ENCODE peak calls at places on chromosome 21, in five cellular contexts. C is IMR-90, M is OCI-LY7, A is fibroblast of pulmonary artery, G is uterus. J is an unnamed sample.

GRCh38 chr21:45004481-45005263 is 64.8 kb downstream of the SLX9 start:
- DNase-seq in C (peak; percentile 32), M (no peak), A (no peak), G (peak; percentile 13), J (no peak)

GRCh38 chr21:25639922-25640670 is 1.0 kb downstream of the JAM2 start:
- DNase-seq in C (no peak), M (peak; percentile 0), A (no peak), G (peak; percentile 38), J (peak; percentile 58)

GRCh38 chr21:22881131-22881530 is 1882.9 kb downstream of the NCAM2 start:
- DNase-seq in C (no peak), M (no peak), A (no peak), G (no peak), J (no peak)

GRCh38 chr21:26849428-26850115 is 4.4 kb upstream of the ADAMTS1 start:
- DNase-seq in C (peak; percentile 80), M (peak; percentile 61), A (peak; percentile 83), G (no peak), J (no peak)

GRCh38 chr21:29056005-29056404 is 17.4 kb downstream of the CCT8 start:
- DNase-seq in C (peak; percentile 20), M (no peak), A (no peak), G (no peak), J (no peak)

GRCh38 chr21:36759348-36760083 is 60.6 kb downstream of the SIM2 start:
- DNase-seq in C (no peak), M (no peak), A (no peak), G (no peak), J (no peak)

GRCh38 chr21:36125513-36126121 is 9.3 kb upstream of the CBR3 start:
- DNase-seq in C (peak; percentile 70), M (peak; percentile 63), A (peak; percentile 74), G (no peak), J (peak; percentile 53)

GRCh38 chr21:19011448-19011847 is 607.9 kb upstream of the TMPRSS15 start:
- DNase-seq in C (no peak), M (no peak), A (no peak), G (no peak), J (no peak)

GRCh38 chr21:28473530-28474225 is 519.0 kb downstream of the LTN1 start:
- DNase-seq in C (peak; percentile 61), M (no peak), A (peak; percentile 35), G (no peak), J (no peak)

GRCh38 chr21:32378956-32379355 is 13.9 kb downstream of the URB1 start:
- DNase-seq in C (no peak), M (no peak), A (no peak), G (no peak), J (no peak)

GRCh38 chr21:45723049-45723958 is 79.8 kb downstream of the PCBP3 start:
- DNase-seq in C (no peak), M (no peak), A (no peak), G (no peak), J (peak; percentile 36)

GRCh38 chr21:28392436-28392835 is 600.2 kb downstream of the LTN1 start:
- DNase-seq in C (peak; percentile 13), M (no peak), A (no peak), G (no peak), J (no peak)

GRCh38 chr21:21101911-21102310 is 103.7 kb downstream of the NCAM2 start:
- DNase-seq in C (peak; percentile 85), M (no peak), A (peak; percentile 52), G (no peak), J (no peak)

DNA sequence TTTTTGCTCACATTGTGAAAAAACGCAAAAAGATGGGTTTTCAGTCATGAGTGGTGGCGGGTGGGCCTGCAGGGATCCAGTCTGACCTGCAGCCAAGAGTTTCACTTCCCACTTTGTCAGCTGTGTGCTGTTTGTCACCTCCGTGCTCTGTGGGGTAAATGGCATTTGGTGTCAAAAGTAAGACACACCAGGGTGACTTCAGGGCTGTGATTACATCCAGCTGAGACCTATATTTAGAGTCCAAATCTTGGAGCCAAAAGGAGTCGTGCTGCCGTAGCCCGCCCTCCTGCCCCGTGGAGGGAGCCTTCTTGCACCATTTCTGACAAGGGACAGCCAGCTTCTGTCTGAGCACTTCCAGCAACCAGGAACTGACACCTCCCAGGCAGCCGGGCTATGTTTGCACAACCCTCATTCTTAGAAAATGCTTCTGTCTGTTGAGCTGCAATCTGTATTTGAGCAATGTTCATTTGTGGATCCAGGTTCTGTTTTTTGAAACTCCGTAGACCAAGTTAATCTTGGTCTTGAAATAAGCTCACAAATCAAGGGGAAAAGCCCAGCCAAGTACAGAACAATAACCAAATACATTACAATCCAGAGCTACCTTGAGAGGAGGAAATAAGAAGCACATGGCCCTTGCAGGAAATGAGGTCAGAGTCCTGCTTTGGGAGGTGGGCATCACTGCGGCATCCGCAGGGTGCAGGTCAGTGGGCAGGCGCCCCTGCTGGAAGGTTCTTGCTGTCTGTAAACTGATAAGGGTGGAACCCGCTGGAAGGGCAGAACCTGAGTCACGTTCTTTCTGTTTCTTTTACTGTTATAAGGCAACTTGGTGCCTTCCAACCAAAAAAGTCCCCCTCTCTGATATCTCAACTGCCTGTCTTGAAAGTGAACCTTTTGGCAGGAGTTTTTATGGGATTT is 14.4 kb downstream of the ABCG1 start:
- DNase-seq in C (peak; percentile 20), M (peak; percentile 97), A (peak; percentile 88), G (peak; percentile 70), J (peak; percentile 73)
- TF ChIP-seq CTCF in C (peak; percentile 1), M (peak; percentile 64), A (peak; percentile 39), G (peak; percentile 28), J (peak; percentile 5)

GRCh38 chr21:38171723-38172344 is 85.0 kb upstream of the KCNJ15 start:
- DNase-seq in C (peak; percentile 45), M (no peak), A (peak; percentile 41), G (no peak), J (no peak)
- TF ChIP-seq CTCF in C (peak; percentile 11), M (no peak), A (no peak), G (no peak), J (no peak)

GRCh38 chr21:31261759-31262158 is 82.3 kb downstream of the TIAM1 start:
- DNase-seq in C (no peak), M (no peak), A (no peak), G (no peak), J (no peak)
- TF ChIP-seq CTCF in C (no peak), M (no peak), A (no peak), G (no peak), J (no peak)

DNA sequence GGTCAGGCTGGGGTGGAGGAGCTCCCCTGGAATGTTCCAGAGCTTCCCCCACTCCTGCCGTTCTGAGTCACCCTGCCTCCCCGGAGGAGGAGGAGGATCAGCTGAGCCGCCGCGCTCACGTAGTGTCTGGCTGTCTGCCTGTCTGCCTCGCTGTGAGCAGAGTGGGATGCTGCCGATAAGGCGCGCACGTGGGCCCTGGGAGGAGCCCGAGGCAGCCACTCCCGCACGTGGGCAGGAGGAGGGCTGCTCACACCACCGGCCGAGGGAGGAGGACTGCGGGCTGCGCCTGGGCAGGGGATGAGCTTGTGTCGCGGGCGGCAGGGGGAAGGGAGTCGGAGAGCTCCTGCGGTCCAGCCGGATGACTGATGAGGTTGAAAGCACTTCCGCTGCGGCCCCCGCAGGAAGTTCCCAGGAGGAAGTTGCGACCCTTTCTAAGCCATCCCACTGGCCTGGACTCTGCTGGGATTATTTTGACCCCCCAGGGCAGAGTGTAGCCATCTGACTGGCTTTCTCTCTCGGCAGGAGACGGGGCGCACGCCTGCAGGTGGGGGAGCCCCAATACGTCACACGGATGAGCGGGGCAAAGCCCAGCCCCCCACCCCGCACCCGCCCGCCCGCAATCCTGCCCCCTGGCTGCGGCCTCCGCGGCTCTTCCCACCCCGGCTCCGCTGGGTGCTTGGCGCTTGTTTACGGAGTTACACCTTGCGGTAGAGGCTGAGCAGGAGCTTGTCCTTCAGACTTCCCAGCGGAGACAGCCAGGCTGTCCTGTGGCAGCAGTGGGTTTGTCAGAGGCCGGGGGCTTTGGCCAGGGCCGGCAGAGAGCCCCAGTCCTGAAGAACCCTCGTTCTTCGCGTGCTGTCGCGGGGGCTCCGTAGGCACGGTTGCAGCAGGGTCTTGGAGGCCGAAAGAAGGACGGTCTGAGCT is 9.8 kb downstream of the PDXK start:
- DNase-seq in C (peak; percentile 98), M (peak; percentile 50), A (peak; percentile 99), G (peak; percentile 99), J (peak; percentile 90)
- TF ChIP-seq CTCF in C (peak; percentile 22), M (peak; percentile 14), A (no peak), G (no peak), J (peak; percentile 17)

DNA sequence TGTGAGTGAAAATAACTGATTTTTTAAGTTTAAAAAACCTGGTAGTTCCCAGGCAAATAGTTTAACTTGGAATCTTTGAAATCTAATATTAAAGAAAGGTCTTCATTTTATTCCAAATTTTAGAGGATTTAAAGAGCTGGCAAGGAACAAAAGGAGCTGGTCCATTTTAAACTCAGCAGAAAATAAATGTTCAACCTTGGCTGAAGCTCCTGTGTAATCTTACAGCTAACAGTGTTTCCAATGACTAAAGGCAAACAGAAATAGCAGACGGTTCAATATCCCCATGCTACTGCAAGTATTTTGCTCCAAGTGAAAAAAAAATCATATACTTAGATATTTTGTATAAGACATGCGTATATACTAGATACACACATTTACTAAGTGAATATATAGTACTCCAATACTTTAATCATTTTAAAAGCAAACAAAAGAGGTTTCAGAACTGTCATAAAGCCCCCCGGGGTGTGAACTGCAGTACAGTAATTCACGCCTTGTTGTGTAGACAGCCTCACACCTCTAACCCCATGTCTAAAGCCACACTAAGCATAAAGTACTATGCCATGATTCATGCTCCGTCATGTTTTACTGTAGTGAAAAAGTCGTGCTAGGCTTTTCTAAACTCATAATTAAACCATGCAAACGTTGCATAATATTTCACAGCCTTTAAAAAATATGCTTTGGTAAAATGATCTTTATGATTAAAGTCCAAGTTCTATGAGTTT is 132.2 kb downstream of the CLIC6 start:
- DNase-seq in C (peak; percentile 46), M (no peak), A (no peak), G (no peak), J (no peak)
- TF ChIP-seq CTCF in C (no peak), M (no peak), A (no peak), G (no peak), J (no peak)

DNA sequence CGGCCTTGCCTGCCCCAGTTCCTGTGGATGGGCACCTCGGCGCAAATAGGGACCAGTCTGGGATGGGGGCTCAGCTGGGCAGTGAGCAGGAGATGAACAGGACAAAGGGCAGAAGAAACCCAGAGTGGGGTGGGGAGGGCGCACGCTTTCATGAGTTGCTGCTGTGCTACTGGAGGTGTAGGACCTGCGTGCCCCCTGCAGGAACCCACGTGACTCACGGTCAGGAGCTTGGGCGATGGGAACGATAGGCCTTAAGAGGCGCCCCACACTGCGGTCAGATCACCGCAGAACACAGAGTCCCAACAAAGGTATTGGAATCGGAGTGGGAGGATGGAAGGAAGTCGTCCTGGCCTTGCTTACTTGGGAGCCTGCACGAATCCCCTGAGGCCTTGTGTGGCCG is 17.2 kb downstream of the PRDM15 start:
- DNase-seq in C (no peak), M (peak; percentile 69), A (no peak), G (no peak), J (no peak)
- TF ChIP-seq CTCF in C (no peak), M (peak; percentile 67), A (no peak), G (no peak), J (no peak)

DNA sequence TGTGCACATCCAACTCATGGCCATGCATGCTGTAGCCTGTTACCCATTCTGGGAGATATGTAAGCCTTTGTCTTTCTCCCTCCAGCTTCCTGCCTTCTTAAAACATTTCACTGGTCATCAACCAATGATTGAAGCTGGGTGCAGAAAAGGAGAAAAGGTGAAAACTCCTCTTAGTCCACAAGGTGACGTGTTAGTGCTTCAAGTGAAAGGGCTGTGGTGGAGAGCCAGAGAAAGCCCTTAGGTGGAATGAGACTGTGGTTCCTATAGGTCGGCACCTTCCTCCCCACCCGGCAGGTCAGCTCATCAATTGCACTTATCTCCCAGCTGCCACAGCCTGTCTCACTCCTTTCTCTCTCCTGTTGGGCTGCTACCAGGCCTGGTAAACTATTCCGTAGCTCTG is 30.4 kb downstream of the ERG start:
- DNase-seq in C (no peak), M (no peak), A (no peak), G (no peak), J (no peak)
- TF ChIP-seq CTCF in C (no peak), M (no peak), A (no peak), G (no peak), J (no peak)